ENCODE peak calls at places on chromosomes 12 and 14, in four cellular contexts. D is H1, N is HCT116, H is WTC11. Y is an unnamed sample.

GRCh38 chr12:58310828-58311273 is 369.5 kb downstream of the ATP23 start:
- DNase-seq in D (no peak), N (peak; percentile 66), H (no peak), Y (no peak)

GRCh38 chr12:18158774-18159557 is 69.0 kb upstream of the RERGL start:
- DNase-seq in D (no peak), N (no peak), H (peak; percentile 33), Y (peak; percentile 28)

GRCh38 chr12:54036620-54037359 is 3.9 kb downstream of the HOXC5 start:
- DNase-seq in D (no peak), N (no peak), H (no peak), Y (no peak)

GRCh38 chr12:120229583-120230325 is 28.8 kb upstream of the RPLP0 start:
- DNase-seq in D (no peak), N (no peak), H (peak; percentile 40), Y (no peak)

GRCh38 chr12:7877421-7877820 is 4.7 kb upstream of the SLC2A14 start:
- DNase-seq in D (no peak), N (no peak), H (no peak), Y (no peak)

GRCh38 chr12:131105736-131106356 is 152.1 kb downstream of the ADGRD1 start:
- DNase-seq in D (no peak), N (no peak), H (peak; percentile 4), Y (no peak)

GRCh38 chr14:96130854-96131253 is 73.8 kb upstream of the BDKRB2 start:
- DNase-seq in D (no peak), N (no peak), H (no peak), Y (no peak)

GRCh38 chr12:110733857-110734373 is 8.8 kb downstream of the PPP1CC start:
- DNase-seq in D (no peak), N (no peak), H (no peak), Y (no peak)

GRCh38 chr12:98182791-98183190 is 332.6 kb upstream of the TMPO start:
- DNase-seq in D (no peak), N (no peak), H (no peak), Y (no peak)

GRCh38 chr14:60867503-60868172 is 113.2 kb downstream of the TRMT5 start:
- DNase-seq in D (no peak), N (no peak), H (no peak), Y (no peak)

DNA sequence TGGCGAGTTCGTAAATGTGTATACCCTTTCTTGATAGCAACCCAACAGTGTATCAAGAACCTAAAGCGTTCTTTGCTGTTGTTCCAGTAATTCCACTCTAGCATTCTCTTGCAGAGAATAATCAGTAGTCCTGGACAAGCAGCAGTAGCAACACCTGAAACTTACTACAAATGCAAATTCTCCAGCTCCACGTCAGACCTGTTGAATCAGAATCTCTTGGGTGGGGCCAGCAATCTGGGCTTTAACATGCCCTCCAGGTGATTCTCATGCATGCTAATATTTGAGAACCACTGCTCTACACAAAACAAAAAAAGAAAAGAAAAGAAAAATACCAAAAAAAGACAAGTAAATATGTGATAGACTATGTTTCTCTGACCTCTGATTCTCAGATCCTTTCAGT is 10.1 kb downstream of the PTGDR start:
- DNase-seq in D (no peak), N (no peak), H (no peak), Y (no peak)
- TF ChIP-seq SP1 in D (no peak), N (no peak), H (no peak), Y (no peak)

GRCh38 chr14:77088645-77089044 is 9.4 kb upstream of the CIPC start:
- DNase-seq in D (no peak), N (no peak), H (no peak), Y (no peak)

GRCh38 chr14:77088219-77088618 is 9.8 kb upstream of the CIPC start:
- DNase-seq in D (peak; percentile 72), N (peak; percentile 71), H (peak; percentile 88), Y (no peak)

GRCh38 chr14:77092676-77093075 is 5.4 kb upstream of the CIPC start:
- DNase-seq in D (no peak), N (no peak), H (no peak), Y (no peak)

GRCh38 chr14:77094672-77095284 is 3.3 kb upstream of the CIPC start:
- DNase-seq in D (peak; percentile 75), N (peak; percentile 83), H (peak; percentile 91), Y (peak; percentile 61)

DNA sequence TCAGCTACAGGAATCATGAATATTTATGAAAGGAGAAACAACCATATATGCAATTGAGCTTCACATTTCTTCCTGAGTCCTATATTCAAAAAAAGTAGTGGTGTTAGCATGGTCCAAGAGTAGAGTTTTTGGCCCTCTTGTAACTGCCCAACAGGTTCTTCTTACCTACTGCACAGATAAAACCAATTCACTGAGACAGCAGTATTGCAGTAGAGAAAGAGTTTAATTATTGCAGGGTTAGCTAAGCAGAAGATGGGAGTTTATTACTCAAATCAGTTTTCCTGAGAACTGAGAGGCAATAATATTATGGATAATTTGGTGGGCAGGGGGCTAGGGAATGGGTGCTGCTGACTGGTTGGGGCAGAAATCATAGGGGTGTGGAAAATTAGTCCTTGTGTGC is 6.5 kb upstream of the CIPC start:
- DNase-seq in D (no peak), N (no peak), H (no peak), Y (no peak)
- TF ChIP-seq SP1 in D (no peak), N (no peak), H (no peak), Y (no peak)

GRCh38 chr12:79566452-79566851 is 124.3 kb downstream of the PAWR start:
- DNase-seq in D (no peak), N (no peak), H (no peak), Y (no peak)
- TF ChIP-seq SP1 in D (no peak), N (no peak), H (no peak), Y (no peak)

GRCh38 chr12:57242691-57243454 is 8.1 kb downstream of the STAC3 start:
- DNase-seq in D (peak; percentile 89), N (peak; percentile 56), H (peak; percentile 97), Y (peak; percentile 75)
- TF ChIP-seq SP1 in D (peak; percentile 23), N (no peak), H (peak; percentile 38), Y (no peak)

GRCh38 chr14:101322223-101322622 is 239.1 kb upstream of the DIO3 start:
- DNase-seq in D (no peak), N (no peak), H (no peak), Y (no peak)
- TF ChIP-seq SP1 in D (no peak), N (no peak), H (no peak), Y (no peak)

DNA sequence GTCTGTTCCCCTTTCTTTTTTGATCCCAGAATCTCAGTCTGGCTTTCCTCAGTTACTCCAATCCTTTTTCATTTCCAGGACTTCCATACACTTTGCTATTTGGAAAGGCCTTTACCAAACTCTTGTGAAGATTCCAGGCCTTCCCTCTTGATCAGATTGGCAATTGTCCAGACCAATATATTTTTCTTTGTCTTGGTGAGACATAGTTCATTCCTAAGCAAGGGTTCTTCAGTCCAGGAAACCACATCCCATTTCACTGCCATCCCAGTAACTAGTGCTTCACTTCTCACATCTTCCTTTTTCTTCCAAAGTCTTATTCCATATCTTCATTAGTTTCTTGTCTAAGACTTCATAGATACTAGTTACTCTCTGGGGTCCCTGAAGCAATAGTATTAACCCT is 2.1 kb upstream of the PTPRQ start:
- DNase-seq in D (no peak), N (no peak), H (no peak), Y (no peak)
- TF ChIP-seq SP1 in D (no peak), N (no peak), H (no peak), Y (no peak)

GRCh38 chr12:47346251-47347019 is 266.7 kb upstream of the AMIGO2 start:
- DNase-seq in D (no peak), N (no peak), H (no peak), Y (no peak)
- TF ChIP-seq SP1 in D (no peak), N (no peak), H (no peak), Y (no peak)

GRCh38 chr12:627863-628805 is 35.1 kb downstream of the NINJ2 start:
- DNase-seq in D (no peak), N (no peak), H (no peak), Y (no peak)
- TF ChIP-seq SP1 in D (no peak), N (no peak), H (no peak), Y (no peak)

DNA sequence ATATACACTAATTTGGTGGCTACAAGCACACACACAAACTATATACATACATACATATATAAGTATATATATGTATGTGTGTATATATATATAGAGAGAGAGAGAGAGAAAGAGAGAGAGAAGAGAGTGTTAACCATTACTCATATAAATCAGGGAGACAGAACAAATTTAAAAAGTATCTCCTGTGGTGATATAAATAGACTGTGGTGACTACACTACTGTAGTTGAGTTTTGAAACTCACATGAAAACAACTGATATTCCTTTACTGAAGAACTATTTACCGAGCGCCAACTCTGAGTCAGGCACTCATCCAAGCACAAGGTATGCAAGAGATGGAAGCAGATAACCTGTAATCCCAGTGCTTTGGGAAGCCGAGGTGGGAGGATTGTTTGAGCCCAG is 67.3 kb upstream of the ANO6 start:
- DNase-seq in D (no peak), N (no peak), H (no peak), Y (no peak)
- TF ChIP-seq SP1 in D (no peak), N (no peak), H (no peak), Y (no peak)

GRCh38 chr14:63178912-63179311 is 25.3 kb upstream of the RHOJ start:
- DNase-seq in D (no peak), N (no peak), H (no peak), Y (no peak)

GRCh38 chr14:63182967-63183366 is 21.3 kb upstream of the RHOJ start:
- DNase-seq in D (no peak), N (no peak), H (no peak), Y (no peak)

GRCh38 chr14:63175531-63175930 is 28.7 kb upstream of the RHOJ start:
- DNase-seq in D (no peak), N (no peak), H (no peak), Y (no peak)

GRCh38 chr14:63179383-63179782 is 24.9 kb upstream of the RHOJ start:
- DNase-seq in D (no peak), N (no peak), H (no peak), Y (no peak)

DNA sequence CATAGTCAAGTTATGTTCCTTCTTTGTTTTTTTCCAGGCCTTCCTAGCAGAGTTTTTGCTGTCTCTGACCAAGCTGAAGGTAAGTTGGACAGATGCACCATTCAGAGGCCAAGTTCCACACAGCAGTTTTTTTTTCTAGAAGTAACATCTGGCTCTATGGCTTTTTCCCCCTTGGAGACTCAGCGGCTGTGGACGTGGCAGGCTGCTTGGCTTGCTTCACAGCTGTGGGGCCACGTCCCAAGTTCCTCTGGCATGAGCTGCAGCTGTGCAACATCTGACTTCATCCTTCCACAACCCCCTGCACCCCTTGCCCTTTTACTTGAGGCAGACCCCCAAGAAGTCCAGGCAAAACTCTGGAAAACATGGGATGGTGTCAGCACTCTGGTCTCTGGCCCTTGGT is 24.2 kb upstream of the RHOJ start:
- DNase-seq in D (no peak), N (no peak), H (no peak), Y (no peak)
- TF ChIP-seq SP1 in D (no peak), N (no peak), H (no peak), Y (no peak)

Y was measured in HEK293T.